ENCODE peak calls at places on chromosome 19, in five cellular contexts. V is HepG2, Y is HCT116, J is SK-N-SH, K is GM23338. B is an unnamed sample.

GRCh38 chr19:53015730-53016129 is 2.0 kb downstream of the ERVV-1 start:
- DNase-seq in V (no peak), J (no peak), K (peak), Y (no peak), B (no peak)

GRCh38 chr19:51460164-51460992 is 2.1 kb upstream of the SIGLEC8 start:
- DNase-seq in Y (no peak), J (peak), V (peak), K (peak), B (no peak)

GRCh38 chr19:54127688-54128440 is 9.7 kb upstream of the CNOT3 start:
- DNase-seq in V (no peak), J (no peak), K (no peak), Y (no peak), B (no peak)

GRCh38 chr19:5181331-5181730 is 159.3 kb downstream of the PTPRS start:
- DNase-seq in J (no peak), Y (no peak), K (no peak), V (no peak), B (no peak)

GRCh38 chr19:33941133-33941532 is 144.5 kb downstream of the KCTD15 start:
- DNase-seq in J (no peak), Y (no peak), K (no peak), V (no peak), B (no peak)

GRCh38 chr19:18292810-18293641 is 11.6 kb upstream of the JUND start:
- DNase-seq in J (peak), K (peak), V (peak), Y (peak), B (peak)

GRCh38 chr19:570315-570714 is 2.1 kb upstream of the BSG start:
- DNase-seq in J (peak), Y (no peak), K (no peak), V (no peak), B (no peak)

GRCh38 chr19:47882890-47883289 is 3.2 kb downstream of the SULT2A1 start:
- DNase-seq in Y (no peak), V (no peak), J (no peak), K (no peak), B (no peak)

GRCh38 chr19:19464339-19465098 is 50.8 kb downstream of the TSSK6 start:
- DNase-seq in Y (no peak), V (no peak), K (peak), J (no peak), B (no peak)
- TF ChIP-seq POLR2AphosphoS5 in Y (no peak), V (no peak), K (no peak), J (no peak), B (no peak)

DNA sequence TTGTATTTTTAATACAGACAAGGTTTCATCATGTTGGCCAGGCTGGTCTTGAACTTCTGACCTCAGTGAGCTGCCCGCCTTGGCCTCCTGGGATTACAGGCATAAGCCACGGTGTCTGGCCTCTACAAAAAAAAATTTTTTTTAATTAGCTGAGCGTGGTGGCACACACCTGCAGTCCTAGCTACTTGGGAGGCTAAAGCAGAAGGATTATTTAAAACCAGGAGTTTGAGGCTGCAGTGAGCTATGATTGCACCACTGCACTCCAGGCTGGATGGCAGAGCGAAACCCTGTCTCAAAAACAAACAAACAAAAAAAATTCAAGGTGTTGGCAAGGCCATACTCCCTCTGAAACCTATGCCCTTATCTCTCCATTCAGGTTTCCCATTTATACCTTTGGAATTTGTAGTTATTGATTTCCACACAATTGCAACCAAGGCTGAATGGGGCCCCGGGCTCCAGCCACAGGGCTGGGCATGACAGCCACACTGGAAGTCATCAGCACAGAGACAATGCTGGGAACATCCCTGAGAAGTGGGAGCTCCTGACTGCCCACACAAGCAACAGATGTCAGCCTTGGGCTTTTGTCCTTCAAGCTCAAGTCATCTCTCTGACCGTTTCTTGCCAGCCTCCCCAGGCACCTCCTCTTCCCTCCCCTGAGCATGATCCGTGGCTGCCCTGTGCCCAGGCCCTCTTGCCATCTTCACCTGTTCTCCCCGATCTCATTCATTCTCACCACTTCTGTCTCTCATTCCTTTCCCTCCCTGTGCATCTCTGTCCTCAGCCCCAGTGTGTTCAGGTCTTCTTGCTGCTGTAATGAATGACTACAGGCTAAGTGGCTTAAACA is 27.2 kb upstream of the CALM3 start:
- DNase-seq in V (peak), J (no peak), Y (no peak), K (no peak), B (no peak)
- TF ChIP-seq REST in V (no peak), J (no peak), Y (no peak), K (no peak), B (no peak)

GRCh38 chr19:17213334-17213733 is 1.8 kb upstream of the USE1 start:
- DNase-seq in Y (no peak), V (no peak), J (no peak), K (no peak), B (no peak)
- TF ChIP-seq POLR2AphosphoS5 in Y (no peak), V (no peak), J (no peak), K (no peak), B (no peak)

DNA sequence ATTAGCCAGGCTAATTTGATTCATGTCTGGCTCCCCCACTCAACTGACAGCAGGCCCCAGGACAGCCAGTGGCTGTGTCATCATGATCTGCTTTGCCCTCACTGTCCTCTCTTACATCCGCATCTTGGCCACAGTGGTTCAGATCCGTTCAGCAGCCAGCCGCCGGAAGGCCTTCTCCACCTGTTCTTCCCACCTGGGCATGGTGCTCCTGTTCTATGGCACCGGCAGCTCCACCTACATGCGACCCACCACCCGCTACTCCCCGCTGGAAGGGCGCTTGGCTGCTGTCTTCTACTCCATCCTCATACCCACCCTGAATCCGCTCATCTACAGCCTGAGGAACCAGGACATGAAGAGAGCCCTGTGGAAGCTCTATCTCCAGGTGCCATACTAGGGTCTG is 79.7 kb downstream of the PEG3 start:
- DNase-seq in K (no peak), J (no peak), V (no peak), Y (no peak), B (no peak)
- TF ChIP-seq REST in K (no peak), J (no peak), V (no peak), Y (no peak), B (no peak)

GRCh38 chr19:14473915-14474578 is 1.1 kb downstream of the PTGER1 start:
- DNase-seq in Y (no peak), K (peak), J (peak), V (no peak), B (no peak)

GRCh38 chr19:14471436-14472187 is 3.5 kb downstream of the PTGER1 start:
- DNase-seq in V (no peak), Y (no peak), K (no peak), J (peak), B (no peak)

GRCh38 chr19:14470031-14470876 is 4.9 kb downstream of the PTGER1 start:
- DNase-seq in K (no peak), J (peak), V (no peak), Y (no peak), B (no peak)

GRCh38 chr19:14473073-14473790 is 1.9 kb downstream of the PTGER1 start:
- DNase-seq in K (peak), J (peak), V (no peak), Y (no peak), B (no peak)

GRCh38 chr19:14472202-14472961 is 2.8 kb downstream of the PTGER1 start:
- DNase-seq in V (no peak), K (peak), Y (peak), J (peak), B (peak)
- TF ChIP-seq POLR2AphosphoS5 in V (no peak), K (peak), Y (peak), J (no peak), B (peak)

DNA sequence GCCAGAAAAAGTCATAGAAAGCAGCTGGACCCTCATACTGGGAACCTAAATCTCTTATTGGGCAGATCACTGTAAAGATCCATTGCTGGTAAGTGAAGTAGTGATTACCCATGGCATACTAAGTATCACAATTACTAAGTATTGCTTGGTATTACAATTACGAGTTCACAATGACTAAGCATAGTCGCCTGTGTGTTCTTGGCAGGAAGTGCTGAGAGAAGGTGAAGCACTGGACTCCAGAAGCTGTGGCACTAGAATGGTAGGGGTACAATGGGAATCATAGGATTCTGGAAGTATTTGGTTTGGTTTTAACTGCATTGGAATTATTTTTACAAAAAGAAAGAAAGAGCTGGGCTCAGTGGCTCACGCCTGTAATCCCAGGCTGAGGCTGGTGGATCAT is 20.3 kb downstream of the LGALS16 start:
- DNase-seq in J (no peak), V (no peak), Y (no peak), K (no peak), B (no peak)
- TF ChIP-seq REST in J (no peak), V (no peak), Y (no peak), K (no peak), B (no peak)

GRCh38 chr19:2816641-2817040 is 3.0 kb upstream of the ZNF554 start:
- DNase-seq in K (no peak), J (no peak), Y (no peak), V (no peak), B (no peak)

GRCh38 chr19:2815923-2816322 is 3.7 kb upstream of the ZNF554 start:
- DNase-seq in V (no peak), Y (no peak), J (peak), K (no peak), B (no peak)

GRCh38 chr19:2822846-2823245 is 3.2 kb downstream of the ZNF554 start:
- DNase-seq in V (no peak), J (no peak), K (no peak), Y (no peak), B (no peak)

GRCh38 chr19:2820112-2820702 is 539 bp downstream of the ZNF554 start:
- DNase-seq in V (no peak), K (peak), Y (no peak), J (peak), B (no peak)

DNA sequence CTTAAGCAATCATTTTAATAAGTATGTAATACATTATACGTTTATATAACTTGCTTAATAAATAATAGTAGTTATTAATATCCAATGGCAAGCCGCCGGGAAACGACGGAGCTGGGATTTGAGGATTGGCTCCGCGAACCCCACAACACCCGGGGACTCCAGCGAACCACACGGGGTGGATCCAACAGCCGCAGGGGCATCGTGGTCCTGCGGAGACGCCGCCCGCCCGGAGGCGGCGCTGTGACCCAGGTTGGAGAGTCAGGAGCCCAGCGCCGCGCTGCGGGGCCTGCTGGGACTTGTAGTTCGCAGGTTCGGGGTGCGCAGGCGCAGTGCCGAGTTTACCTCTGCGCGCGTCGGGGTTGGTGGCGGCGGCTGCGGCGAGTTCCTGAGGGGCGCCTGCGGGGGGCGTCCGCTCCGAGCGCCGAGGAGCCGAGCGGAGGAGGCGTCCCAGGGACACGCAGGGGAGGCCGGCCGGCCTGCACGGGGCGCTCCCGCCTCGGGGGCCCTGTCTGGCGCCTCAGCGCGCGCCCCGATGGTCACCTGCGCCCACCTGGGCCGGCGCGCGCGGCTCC is at the start of gene ZNF554:
- DNase-seq in Y (peak), K (peak), V (peak), J (peak), B (peak)
- TF ChIP-seq POLR2AphosphoS5 in Y (peak), K (peak), V (peak), J (peak), B (no peak)

DNA sequence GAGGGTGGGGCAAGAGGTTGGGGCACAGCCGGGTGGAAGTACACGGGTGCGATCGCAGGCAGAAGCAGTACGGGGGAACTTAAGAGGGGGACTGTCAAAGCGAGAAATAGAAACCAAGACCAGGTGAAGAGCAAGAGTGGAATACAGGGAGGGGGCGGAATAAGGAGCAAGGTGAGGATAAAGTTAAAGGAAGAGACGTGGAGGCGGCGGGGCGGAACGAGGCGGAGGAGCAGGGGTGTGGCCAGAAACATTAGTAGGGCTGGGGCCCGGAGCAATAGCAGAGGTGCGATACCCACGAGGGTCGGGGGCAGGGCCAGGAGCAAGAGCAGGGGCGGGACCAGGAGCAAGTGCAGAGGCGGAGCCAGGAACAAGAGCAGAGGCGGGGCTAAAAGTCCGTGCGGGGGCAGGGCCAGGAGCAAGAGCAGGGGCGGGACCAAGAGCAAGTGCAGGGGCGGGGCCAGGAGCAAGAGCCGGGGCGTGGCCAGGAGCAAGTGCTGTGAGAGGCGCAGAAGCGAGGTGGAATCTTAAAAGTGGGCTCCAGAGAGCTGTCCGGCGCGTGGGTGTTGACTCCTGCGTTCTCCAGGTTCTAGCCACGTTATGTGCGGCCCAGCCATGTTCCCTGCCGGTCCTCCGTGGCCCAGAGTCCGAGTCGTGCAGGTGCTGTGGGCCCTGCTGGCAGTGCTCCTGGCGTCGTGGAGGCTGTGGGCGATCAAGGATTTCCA is 1.2 kb downstream of the CATSPERG start:
- DNase-seq in V (peak), Y (peak), K (peak), J (peak), B (peak)
- TF ChIP-seq REST in V (no peak), Y (no peak), K (no peak), J (no peak), B (no peak)

GRCh38 chr19:42407085-42407815 is 17.2 kb upstream of the CNFN start:
- DNase-seq in K (no peak), Y (no peak), V (no peak), J (peak), B (no peak)
- TF ChIP-seq POLR2AphosphoS5 in K (no peak), Y (no peak), V (no peak), J (no peak), B (no peak)

B was measured in HL-60.